ENCODE peak calls at places on chromosomes 11 and 22, in nine cellular contexts. M is PC-9, T is body of pancreas, B is H9, F is astrocyte of the spinal cord, X is suprapubic skin, R is progenitor cell of endocrine pancreas, Z is uterus, S is cardiac muscle cell. A is an unnamed sample.

GRCh38 chr11:44110231-44110679 is 14.8 kb downstream of the EXT2 start:
- DNase-seq in R (peak), X (no peak), T (peak), Z (peak), B (peak), S (peak), M (no peak), F (peak), A (no peak)

GRCh38 chr11:133606122-133606521 is 73.8 kb upstream of the OPCML start:
- DNase-seq in T (no peak), Z (no peak), B (no peak), F (no peak), M (no peak), S (no peak), X (no peak), R (no peak), A (no peak)

GRCh38 chr11:110992481-110992880 is 253.0 kb upstream of the POU2AF2 start:
- DNase-seq in S (no peak), F (no peak), R (no peak), M (no peak), B (no peak), T (no peak), Z (no peak), X (no peak), A (no peak)

GRCh38 chr11:106695506-106695905 is 322.8 kb downstream of the GUCY1A2 start:
- DNase-seq in M (no peak), S (peak), Z (no peak), X (no peak), R (no peak), B (no peak), T (no peak), F (peak), A (no peak)

GRCh38 chr11:37512156-37512780 is 914.2 kb upstream of the RAG2 start:
- DNase-seq in B (no peak), R (no peak), X (no peak), M (no peak), T (no peak), F (no peak), S (peak), Z (no peak), A (no peak)

GRCh38 chr11:2533642-2534115 is 88.9 kb downstream of the KCNQ1 start:
- DNase-seq in F (peak), Z (peak), S (peak), M (peak), R (peak), X (peak), T (peak), B (peak), A (no peak)

GRCh38 chr22:26610983-26611382 is 6.8 kb downstream of the CRYBB1 start:
- DNase-seq in Z (no peak), S (no peak), X (no peak), M (no peak), R (no peak), B (no peak), F (peak), T (no peak), A (no peak)

GRCh38 chr22:38398609-38399401 is 56.2 kb downstream of the KCNJ4 start:
- DNase-seq in F (peak), T (peak), S (peak), M (peak), Z (peak), B (peak), X (peak), R (peak), A (peak)

GRCh38 chr11:100841711-100842407 is 154.8 kb downstream of the ARHGAP42 start:
- DNase-seq in X (no peak), S (no peak), Z (no peak), T (no peak), M (peak), F (no peak), R (no peak), B (no peak), A (no peak)

GRCh38 chr11:105130189-105130813 is 9.3 kb downstream of the CARD18 start:
- DNase-seq in T (no peak), S (no peak), Z (no peak), M (peak), R (no peak), F (no peak), X (no peak), B (no peak), A (no peak)

GRCh38 chr11:8338138-8338537 is 74.5 kb upstream of the LMO1 start:
- DNase-seq in S (peak), X (no peak), M (no peak), T (peak), B (peak), Z (no peak), R (peak), F (peak), A (no peak)
- TF ChIP-seq CTCF in S (peak), X (peak), M (peak), T (peak), B (peak), Z (peak), R (peak), F (peak), A (peak)

GRCh38 chr11:41613321-41613720 is 153.9 kb upstream of the LRRC4C start:
- DNase-seq in R (no peak), X (no peak), B (no peak), S (no peak), Z (no peak), T (no peak), F (peak), M (no peak), A (no peak)

GRCh38 chr11:41612415-41612814 is 153.0 kb upstream of the LRRC4C start:
- DNase-seq in Z (no peak), B (no peak), X (no peak), S (no peak), R (no peak), F (peak), T (no peak), M (no peak), A (no peak)
- TF ChIP-seq CTCF in Z (no peak), B (peak), X (peak), S (no peak), R (peak), F (peak), T (peak), M (no peak), A (no peak)

DNA sequence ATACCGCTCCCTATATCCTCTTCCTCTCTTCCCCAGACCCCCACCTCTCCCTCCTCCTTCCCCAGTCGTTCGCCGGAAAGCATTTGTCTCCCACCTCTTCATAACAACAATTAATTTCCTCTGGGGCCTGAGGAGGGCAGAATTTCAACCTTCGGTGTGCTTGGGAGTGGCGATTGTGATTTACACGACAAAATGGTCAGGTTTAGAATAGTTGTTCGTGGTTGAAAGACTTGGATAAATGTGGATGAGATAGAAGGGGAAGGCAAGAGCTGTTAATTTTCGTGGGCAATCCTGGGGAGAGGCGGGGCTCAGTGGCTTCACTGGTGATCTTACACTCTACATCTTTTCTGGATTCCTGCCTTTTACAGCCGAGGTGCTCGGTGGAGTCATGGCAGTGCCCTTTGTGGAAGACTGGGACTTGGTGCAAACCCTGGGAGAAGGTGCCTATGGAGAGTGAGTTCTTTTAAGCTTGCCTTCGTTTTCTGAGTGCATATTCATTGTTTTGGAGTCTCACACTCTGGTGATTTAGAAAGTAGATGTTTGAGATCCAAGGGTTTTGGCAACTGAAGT is 1.5 kb downstream of the CHEK1 start:
- DNase-seq in R (no peak), B (no peak), T (no peak), F (no peak), S (no peak), M (peak), Z (no peak), X (no peak), A (no peak)
- TF ChIP-seq CTCF in R (peak), B (peak), T (peak), F (peak), S (peak), M (peak), Z (no peak), X (no peak), A (peak)

GRCh38 chr22:36277482-36278291 is 24.8 kb downstream of the APOL1 start:
- DNase-seq in M (peak), R (peak), B (peak), F (peak), X (no peak), T (peak), S (peak), Z (peak), A (no peak)

GRCh38 chr22:36281726-36282077 is 28.8 kb downstream of the APOL1 start:
- DNase-seq in M (peak), F (no peak), B (no peak), S (no peak), X (no peak), R (no peak), Z (no peak), T (no peak), A (no peak)

GRCh38 chr22:36282078-36282831 is 29.3 kb downstream of the APOL1 start:
- DNase-seq in Z (no peak), T (no peak), M (no peak), X (no peak), R (no peak), B (no peak), F (no peak), S (no peak), A (no peak)

GRCh38 chr22:36280379-36280778 is 27.4 kb downstream of the APOL1 start:
- DNase-seq in S (no peak), X (no peak), B (no peak), M (peak), F (no peak), T (no peak), Z (no peak), R (no peak), A (no peak)

DNA sequence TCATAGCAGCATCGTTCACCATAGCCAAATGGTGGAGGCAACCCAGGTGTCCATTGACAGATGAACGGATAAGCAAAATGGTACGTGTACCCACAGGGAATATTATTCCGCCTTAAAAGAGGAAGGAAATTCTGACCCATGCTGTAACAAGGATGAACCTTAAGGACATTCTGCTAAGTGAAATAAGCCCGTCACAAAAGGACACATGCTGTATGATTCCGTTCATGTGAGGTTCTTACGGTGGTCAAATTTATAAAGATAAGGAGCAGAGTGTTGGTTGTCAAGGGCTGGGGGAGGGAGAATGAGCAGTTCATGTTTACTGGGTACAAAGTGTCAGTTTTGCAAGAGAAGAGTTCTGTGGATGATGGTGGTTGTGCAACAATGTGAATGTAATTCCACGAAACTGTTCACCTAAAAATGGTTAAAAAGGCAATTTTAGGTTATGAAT is 26.3 kb downstream of the APOL1 start:
- DNase-seq in Z (no peak), F (no peak), X (no peak), B (no peak), T (no peak), M (peak), R (no peak), S (peak), A (no peak)
- TF ChIP-seq CTCF in Z (no peak), F (no peak), X (no peak), B (no peak), T (no peak), M (no peak), R (no peak), S (no peak), A (no peak)

GRCh38 chr22:19879248-19879575 is 24.5 kb upstream of the GNB1L start:
- DNase-seq in F (no peak), M (no peak), T (peak), R (no peak), Z (no peak), X (peak), B (peak), S (no peak), A (no peak)

GRCh38 chr22:19879651-19879995 is 24.9 kb upstream of the GNB1L start:
- DNase-seq in S (no peak), R (no peak), Z (peak), B (peak), F (no peak), M (no peak), T (peak), X (peak), A (no peak)

GRCh38 chr22:19877626-19878339 is 23.1 kb upstream of the GNB1L start:
- DNase-seq in X (peak), M (no peak), B (no peak), T (peak), Z (no peak), R (no peak), F (peak), S (peak), A (no peak)

GRCh38 chr22:19879996-19880785 is 25.5 kb upstream of the GNB1L start:
- DNase-seq in F (no peak), Z (peak), R (no peak), T (peak), X (peak), S (no peak), B (peak), M (no peak), A (no peak)

DNA sequence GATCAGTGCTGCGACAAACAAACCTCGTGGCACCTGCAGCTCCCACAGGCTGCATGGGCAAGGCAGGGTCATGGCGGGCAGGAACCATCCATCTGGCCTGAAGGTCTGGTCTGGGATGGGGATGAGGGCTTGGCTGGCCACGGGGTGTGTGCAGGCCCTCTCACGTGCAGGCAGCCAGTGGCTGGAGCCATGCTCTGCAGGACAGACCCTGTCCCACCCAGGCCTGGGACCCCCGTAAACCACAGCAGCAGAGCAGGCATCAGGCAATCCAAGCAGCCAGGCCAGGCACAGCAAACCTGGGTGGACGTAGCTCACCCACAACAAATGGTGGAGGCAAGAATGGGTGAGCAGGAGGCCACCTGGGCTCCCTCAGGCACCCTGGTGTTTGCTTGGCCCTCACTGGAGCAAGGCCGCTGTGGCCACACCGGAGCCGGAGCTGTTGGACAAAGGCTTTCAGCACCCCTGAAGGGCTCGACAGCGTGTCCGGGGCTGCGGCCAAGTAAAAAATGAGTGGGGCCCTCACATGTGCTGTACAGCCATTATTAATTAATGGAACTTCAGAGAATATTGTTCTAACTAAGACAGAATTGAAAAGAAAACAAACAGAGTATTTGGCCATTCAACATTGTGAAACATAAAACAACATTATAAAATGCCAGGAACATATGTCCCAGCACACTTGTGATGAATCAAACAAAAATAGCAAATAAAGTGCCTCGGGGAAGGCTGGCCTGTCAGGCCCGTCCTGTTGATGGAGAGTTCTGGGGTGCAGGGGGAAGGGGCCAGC is 24.0 kb upstream of the GNB1L start:
- DNase-seq in F (peak), S (no peak), B (no peak), X (peak), R (no peak), M (no peak), T (peak), Z (peak), A (no peak)
- TF ChIP-seq CTCF in F (no peak), S (no peak), B (no peak), X (no peak), R (no peak), M (no peak), T (no peak), Z (no peak), A (no peak)

A was measured in osteocyte.